ENCODE peak calls at places on chromosomes 12 and 14, in six cellular contexts. C is fibroblast of gingiva, G is cardiac fibroblast, Y is left colon, U is activated T-cell treated with anti-CD3 and anti-CD28 coated beads for 1 hour, L is kidney epithelial cell. H is an unnamed sample.

GRCh38 chr12:62919827-62920226 is 15.1 kb downstream of the PPM1H start:
- DNase-seq in C (peak), G (peak), Y (no peak), U (no peak), L (peak), H (peak)

GRCh38 chr14:87896393-87897380 is 96.3 kb downstream of the GALC start:
- DNase-seq in C (peak), G (peak), Y (no peak), U (no peak), L (no peak), H (peak)

GRCh38 chr14:101709962-101710891 is 51.3 kb upstream of the PPP2R5C start:
- DNase-seq in C (no peak), G (no peak), Y (no peak), U (no peak), L (no peak), H (no peak)

GRCh38 chr14:25537846-25538455 is 488.0 kb upstream of the STXBP6 start:
- DNase-seq in C (no peak), G (no peak), Y (peak), U (no peak), L (no peak), H (no peak)

GRCh38 chr12:106815741-106816140 is 41.3 kb downstream of the RIC8B start:
- DNase-seq in C (no peak), G (no peak), Y (no peak), U (no peak), L (no peak), H (no peak)

GRCh38 chr12:94263011-94263786 is 114.8 kb downstream of the PLXNC1 start:
- DNase-seq in C (no peak), G (no peak), Y (peak), U (peak), L (no peak), H (no peak)

GRCh38 chr14:75323571-75323970 is 44.9 kb downstream of the FOS start:
- DNase-seq in C (peak), G (no peak), Y (no peak), U (no peak), L (no peak), H (no peak)

GRCh38 chr14:103111297-103111981 is 11.8 kb upstream of the TNFAIP2 start:
- DNase-seq in C (no peak), G (no peak), Y (no peak), U (no peak), L (no peak), H (no peak)

GRCh38 chr14:101250336-101250947 is 310.9 kb upstream of the DIO3 start:
- DNase-seq in C (no peak), G (no peak), Y (no peak), U (no peak), L (no peak), H (no peak)

GRCh38 chr14:89425931-89426330 is 8.9 kb upstream of the FOXN3 start:
- DNase-seq in C (peak), G (peak), Y (no peak), U (no peak), L (peak), H (peak)

GRCh38 chr12:50246873-50247612 is 36.3 kb downstream of the LIMA1 start:
- DNase-seq in C (peak), G (peak), Y (peak), U (no peak), L (peak), H (peak)